ENCODE peak calls at places on chromosomes 6 and 20, in four cellular contexts. V is fibroblast of lung, X is SK-N-MC, O is IMR-90. R is an unnamed sample.

GRCh38 chr6:30884521-30885480 is 482 bp downstream of the DDR1 start:
- DNase-seq in O (peak), V (no peak), X (no peak), R (peak)

GRCh38 chr6:159805418-159806020 is 5.4 kb downstream of the PNLDC1 start:
- DNase-seq in V (no peak), X (no peak), O (no peak), R (no peak)

GRCh38 chr6:14930366-14930989 is 315.4 kb upstream of the JARID2 start:
- DNase-seq in O (no peak), V (no peak), X (no peak), R (no peak)

GRCh38 chr6:52233975-52234823 is 10.1 kb downstream of the IL17F start:
- DNase-seq in O (peak), V (peak), X (peak), R (peak)

GRCh38 chr6:20533746-20534294 is 437 bp upstream of the CDKAL1 start:
- DNase-seq in V (no peak), O (no peak), X (no peak), R (no peak)

GRCh38 chr6:170108890-170109587 is 181.8 kb downstream of the DLL1 start:
- DNase-seq in X (no peak), O (no peak), V (no peak), R (no peak)

GRCh38 chr20:7606941-7607340 is 333.3 kb downstream of the HAO1 start:
- DNase-seq in O (no peak), X (no peak), V (no peak), R (no peak)

GRCh38 chr6:86938814-86939213 is 1.5 kb downstream of the HTR1E start:
- DNase-seq in V (no peak), X (no peak), O (no peak), R (no peak)

GRCh38 chr20:32487381-32487780 is 97.8 kb downstream of the NOL4L start:
- DNase-seq in O (no peak), V (no peak), X (no peak), R (no peak)

GRCh38 chr20:5918856-5919633 is 31.3 kb downstream of the TRMT6 start:
- DNase-seq in O (peak), V (peak), X (no peak), R (no peak)

GRCh38 chr20:46348972-46349741 is 40.9 kb upstream of the CDH22 start:
- DNase-seq in O (peak), X (no peak), V (peak), R (peak)

GRCh38 chr6:6801635-6802218 is 213.2 kb downstream of the LY86 start:
- DNase-seq in V (no peak), X (no peak), O (no peak), R (no peak)

GRCh38 chr6:21953831-21954801 is 342.7 kb downstream of the PRL start:
- DNase-seq in X (no peak), V (peak), O (peak), R (no peak)

GRCh38 chr20:36141310-36141709 is 13.2 kb upstream of the EPB41L1 start:
- DNase-seq in V (no peak), O (no peak), X (no peak), R (no peak)

GRCh38 chr6:5175195-5175594 is 85.6 kb downstream of the LYRM4 start:
- DNase-seq in V (no peak), O (no peak), X (no peak), R (peak)

GRCh38 chr20:56609321-56609720 is 19.8 kb upstream of the TFAP2C start:
- DNase-seq in V (no peak), O (no peak), X (no peak), R (no peak)

GRCh38 chr6:39770476-39770875 is 21.7 kb upstream of the DAAM2 start:
- DNase-seq in V (no peak), O (no peak), X (no peak), R (no peak)

GRCh38 chr20:49925901-49926454 is 10.2 kb upstream of the RNF114 start:
- DNase-seq in V (no peak), O (no peak), X (no peak), R (no peak)

GRCh38 chr6:157811476-157812173 is 11.4 kb upstream of the SNX9 start:
- DNase-seq in O (peak), V (peak), X (no peak), R (no peak)

GRCh38 chr6:157812425-157813171 is 10.4 kb upstream of the SNX9 start:
- DNase-seq in O (no peak), V (no peak), X (no peak), R (no peak)

GRCh38 chr6:157809613-157810012 is 13.4 kb upstream of the SNX9 start:
- DNase-seq in X (no peak), O (no peak), V (no peak), R (no peak)

GRCh38 chr6:157813191-157813590 is 9.9 kb upstream of the SNX9 start:
- DNase-seq in V (peak), X (no peak), O (peak), R (no peak)

GRCh38 chr6:157811137-157811475 is 11.9 kb upstream of the SNX9 start:
- DNase-seq in O (no peak), X (no peak), V (no peak), R (no peak)
- H3K9ac ChIP-seq in O (no peak), X (no peak), V (no peak), R (no peak)

GRCh38 chr6:107712523-107713213 is 111.4 kb downstream of the SCML4 start:
- DNase-seq in O (peak), X (no peak), V (peak), R (peak)

GRCh38 chr6:107711953-107712522 is 112.1 kb downstream of the SCML4 start:
- DNase-seq in V (no peak), O (no peak), X (no peak), R (no peak)

GRCh38 chr6:107711412-107711811 is 112.7 kb downstream of the SCML4 start:
- DNase-seq in O (peak), V (peak), X (no peak), R (no peak)

GRCh38 chr6:107714104-107714503 is 110.0 kb downstream of the SCML4 start:
- DNase-seq in X (no peak), O (no peak), V (no peak), R (no peak)

GRCh38 chr6:107713214-107713962 is 110.7 kb downstream of the SCML4 start:
- DNase-seq in V (no peak), X (no peak), O (no peak), R (peak)
- H3K9ac ChIP-seq in V (no peak), X (no peak), O (no peak), R (peak)

GRCh38 chr6:112468359-112468758 is 121.2 kb downstream of the RFPL4B start:
- DNase-seq in O (peak), X (no peak), V (no peak), R (no peak)

GRCh38 chr6:112470396-112470795 is 123.3 kb downstream of the RFPL4B start:
- DNase-seq in X (no peak), O (peak), V (no peak), R (no peak)

GRCh38 chr6:112464901-112465661 is 118.0 kb downstream of the RFPL4B start:
- DNase-seq in X (no peak), O (no peak), V (no peak), R (no peak)

GRCh38 chr6:112469306-112469705 is 122.2 kb downstream of the RFPL4B start:
- DNase-seq in V (no peak), X (no peak), O (no peak), R (no peak)

DNA sequence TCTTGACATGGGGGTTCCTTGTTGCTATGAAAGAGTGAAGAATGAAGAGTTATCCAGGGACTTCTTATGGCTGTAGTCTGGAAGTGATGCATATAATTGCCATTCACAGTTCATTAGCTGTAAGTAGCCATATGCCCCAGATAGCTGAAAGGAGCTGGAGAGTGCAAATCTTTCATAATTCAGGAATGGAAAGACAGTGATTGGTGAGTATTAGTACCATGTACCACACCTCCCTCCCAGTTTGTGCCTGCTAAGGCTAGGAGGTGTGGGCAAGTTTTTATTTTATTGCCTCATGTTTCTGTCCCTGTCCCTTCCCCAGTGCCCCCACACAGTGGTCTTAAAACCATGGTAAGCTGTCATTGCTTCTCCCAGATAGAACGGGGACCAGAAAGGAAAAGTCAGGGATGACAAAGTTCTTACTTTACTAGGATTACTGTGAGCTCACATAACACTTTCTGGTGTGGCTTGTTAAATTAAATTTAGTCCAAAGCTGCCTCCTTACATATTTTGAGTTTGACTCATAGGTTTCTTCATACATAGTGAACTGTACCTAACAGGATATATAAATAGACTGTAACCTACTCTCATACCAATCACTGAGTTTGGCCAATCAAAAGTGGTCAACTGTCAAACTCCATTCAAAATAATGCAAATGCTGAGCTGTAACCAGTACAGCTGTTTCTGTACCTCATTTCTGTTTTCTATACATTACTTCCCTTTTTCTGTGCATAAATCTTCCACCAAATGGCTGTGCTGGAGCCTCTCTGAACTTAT is 119.4 kb downstream of the RFPL4B start:
- DNase-seq in O (peak), X (no peak), V (peak), R (peak)
- H3K9ac ChIP-seq in O (no peak), X (no peak), V (no peak), R (no peak)

DNA sequence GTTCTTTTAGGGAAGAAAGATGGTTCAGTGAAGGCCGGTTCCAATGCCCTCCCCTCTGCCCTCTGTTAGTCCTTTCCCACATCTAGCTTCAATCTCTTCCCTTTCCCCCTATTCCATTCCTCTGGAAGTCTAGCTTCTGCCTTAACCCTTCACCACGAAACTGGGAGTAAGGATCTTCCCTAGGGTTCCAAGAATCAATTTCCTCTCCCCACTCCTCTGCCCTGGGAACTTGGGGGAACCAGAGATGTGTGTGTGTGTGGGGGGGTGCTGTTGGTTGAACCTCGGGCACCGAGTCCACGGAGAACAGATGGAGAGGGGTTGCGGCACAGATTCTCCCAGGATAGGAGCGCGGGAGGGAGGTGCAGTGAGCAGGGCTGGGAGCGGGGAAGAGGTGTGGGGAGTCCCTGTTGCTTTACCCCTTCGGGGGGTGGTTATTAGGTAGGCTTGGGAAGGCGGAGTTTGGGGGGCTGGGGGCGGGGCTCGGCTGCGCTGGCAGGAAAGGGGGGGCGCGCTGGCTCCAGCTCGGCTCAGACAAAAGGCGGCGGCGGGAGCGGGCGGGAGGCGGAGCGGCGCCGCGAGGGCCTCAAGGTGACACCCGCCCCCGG is at the start of gene TMEM151B:
- DNase-seq in X (no peak), V (no peak), O (no peak), R (peak)
- H3K9ac ChIP-seq in X (no peak), V (no peak), O (no peak), R (peak)